ENCODE peak calls at places on chromosomes 11 and 22, in five cellular contexts. One of them, this sample, is unnamed.

GRCh38 chr11:9982127-9982795 is 311.8 kb downstream of the SBF2 start:
- DNase-seq in NCI-H1105 treated with DMSO at 0.1 percent for 48 hours: no peak
- DNase-seq in body of pancreas: no peak
- DNase-seq in midbrain: no peak
- DNase-seq in GM04503: peak
- DNase-seq in this sample: no peak

GRCh38 chr11:10307411-10308207 is 2.7 kb downstream of the ADM start:
- DNase-seq in NCI-H1105 treated with DMSO at 0.1 percent for 48 hours: peak
- DNase-seq in body of pancreas: peak
- DNase-seq in midbrain: peak
- DNase-seq in GM04503: no peak
- DNase-seq in this sample: peak

GRCh38 chr11:69292221-69292648 is 1.7 kb upstream of the MYEOV start:
- DNase-seq in NCI-H1105 treated with DMSO at 0.1 percent for 48 hours: no peak
- DNase-seq in body of pancreas: peak
- DNase-seq in midbrain: no peak
- DNase-seq in GM04503: no peak
- DNase-seq in this sample: peak

GRCh38 chr11:92528051-92528450 is 303.4 kb downstream of the FAT3 start:
- DNase-seq in NCI-H1105 treated with DMSO at 0.1 percent for 48 hours: no peak
- DNase-seq in body of pancreas: no peak
- DNase-seq in midbrain: no peak
- DNase-seq in GM04503: peak
- DNase-seq in this sample: peak

GRCh38 chr22:49347376-49347775 is 480.3 kb downstream of the BRD1 start:
- DNase-seq in NCI-H1105 treated with DMSO at 0.1 percent for 48 hours: no peak
- DNase-seq in body of pancreas: no peak
- DNase-seq in midbrain: no peak
- DNase-seq in GM04503: no peak
- DNase-seq in this sample: no peak

GRCh38 chr11:9735236-9735635 is 71.4 kb downstream of the SWAP70 start:
- DNase-seq in NCI-H1105 treated with DMSO at 0.1 percent for 48 hours: no peak
- DNase-seq in body of pancreas: no peak
- DNase-seq in midbrain: no peak
- DNase-seq in GM04503: no peak
- DNase-seq in this sample: no peak

GRCh38 chr11:89452780-89453179 is 38.4 kb downstream of the NOX4 start:
- DNase-seq in NCI-H1105 treated with DMSO at 0.1 percent for 48 hours: no peak
- DNase-seq in body of pancreas: no peak
- DNase-seq in midbrain: no peak
- DNase-seq in GM04503: no peak
- DNase-seq in this sample: no peak

GRCh38 chr11:91804057-91804456 is 420.6 kb upstream of the FAT3 start:
- DNase-seq in NCI-H1105 treated with DMSO at 0.1 percent for 48 hours: no peak
- DNase-seq in body of pancreas: no peak
- DNase-seq in midbrain: no peak
- DNase-seq in GM04503: no peak
- DNase-seq in this sample: peak

GRCh38 chr22:44369241-44369652 is 56.5 kb upstream of the SHISAL1 start:
- DNase-seq in NCI-H1105 treated with DMSO at 0.1 percent for 48 hours: no peak
- DNase-seq in body of pancreas: no peak
- DNase-seq in midbrain: no peak
- DNase-seq in GM04503: no peak
- DNase-seq in this sample: no peak

GRCh38 chr11:85947431-85948272 is 92.5 kb downstream of the CCDC83 start:
- DNase-seq in NCI-H1105 treated with DMSO at 0.1 percent for 48 hours: no peak
- DNase-seq in body of pancreas: no peak
- DNase-seq in midbrain: peak
- DNase-seq in GM04503: peak
- DNase-seq in this sample: peak

GRCh38 chr11:86676533-86677154 is 4.2 kb upstream of the ME3 start:
- DNase-seq in NCI-H1105 treated with DMSO at 0.1 percent for 48 hours: no peak
- DNase-seq in body of pancreas: no peak
- DNase-seq in midbrain: no peak
- DNase-seq in GM04503: no peak
- DNase-seq in this sample: peak

GRCh38 chr11:70542406-70542805 is 144.1 kb downstream of the CTTN start:
- DNase-seq in NCI-H1105 treated with DMSO at 0.1 percent for 48 hours: no peak
- DNase-seq in body of pancreas: no peak
- DNase-seq in midbrain: no peak
- DNase-seq in GM04503: no peak
- DNase-seq in this sample: no peak

GRCh38 chr11:78825531-78825930 is 250.9 kb upstream of the NARS2 start:
- DNase-seq in NCI-H1105 treated with DMSO at 0.1 percent for 48 hours: no peak
- DNase-seq in body of pancreas: no peak
- DNase-seq in midbrain: no peak
- DNase-seq in GM04503: no peak
- DNase-seq in this sample: no peak

GRCh38 chr11:120810251-120810650 is 213.7 kb upstream of the TBCEL start:
- DNase-seq in NCI-H1105 treated with DMSO at 0.1 percent for 48 hours: no peak
- DNase-seq in body of pancreas: no peak
- DNase-seq in midbrain: no peak
- DNase-seq in GM04503: no peak
- DNase-seq in this sample: peak

GRCh38 chr22:40177738-40178416 is at the start of gene TNRC6B:
- DNase-seq in NCI-H1105 treated with DMSO at 0.1 percent for 48 hours: peak
- DNase-seq in body of pancreas: peak
- DNase-seq in midbrain: peak
- DNase-seq in GM04503: peak
- DNase-seq in this sample: peak

GRCh38 chr11:131504199-131504949 is 134.0 kb downstream of the NTM start:
- DNase-seq in NCI-H1105 treated with DMSO at 0.1 percent for 48 hours: peak
- DNase-seq in body of pancreas: no peak
- DNase-seq in midbrain: peak
- DNase-seq in GM04503: no peak
- DNase-seq in this sample: no peak

GRCh38 chr11:116778556-116778955 is 5.8 kb upstream of the BUD13 start:
- DNase-seq in NCI-H1105 treated with DMSO at 0.1 percent for 48 hours: no peak
- DNase-seq in body of pancreas: no peak
- DNase-seq in midbrain: no peak
- DNase-seq in GM04503: no peak
- DNase-seq in this sample: peak

GRCh38 chr11:71341173-71341572 is 88.8 kb upstream of the SHANK2 start:
- DNase-seq in NCI-H1105 treated with DMSO at 0.1 percent for 48 hours: no peak
- DNase-seq in body of pancreas: no peak
- DNase-seq in midbrain: no peak
- DNase-seq in GM04503: no peak
- DNase-seq in this sample: no peak

GRCh38 chr11:57649826-57650738 is at the start of gene YPEL4:
- DNase-seq in NCI-H1105 treated with DMSO at 0.1 percent for 48 hours: peak
- DNase-seq in body of pancreas: no peak
- DNase-seq in midbrain: peak
- DNase-seq in GM04503: no peak
- DNase-seq in this sample: peak

GRCh38 chr11:86047275-86047991 is 21.5 kb downstream of the PICALM start:
- DNase-seq in NCI-H1105 treated with DMSO at 0.1 percent for 48 hours: no peak
- DNase-seq in body of pancreas: no peak
- DNase-seq in midbrain: no peak
- DNase-seq in GM04503: peak
- DNase-seq in this sample: peak

GRCh38 chr11:68905421-68906360 is 2.0 kb downstream of the IGHMBP2 start:
- DNase-seq in NCI-H1105 treated with DMSO at 0.1 percent for 48 hours: no peak
- DNase-seq in body of pancreas: no peak
- DNase-seq in midbrain: no peak
- DNase-seq in GM04503: no peak
- DNase-seq in this sample: no peak

GRCh38 chr11:57205046-57205671 is 23.4 kb downstream of the LRRC55 start:
- DNase-seq in NCI-H1105 treated with DMSO at 0.1 percent for 48 hours: no peak
- DNase-seq in body of pancreas: no peak
- DNase-seq in midbrain: peak
- DNase-seq in GM04503: peak
- DNase-seq in this sample: peak

GRCh38 chr22:26590525-26590858 is 560 bp upstream of the TPST2 start:
- DNase-seq in NCI-H1105 treated with DMSO at 0.1 percent for 48 hours: no peak
- DNase-seq in body of pancreas: no peak
- DNase-seq in midbrain: no peak
- DNase-seq in GM04503: no peak
- DNase-seq in this sample: peak

GRCh38 chr11:68839953-68840641 is 1.6 kb downstream of the CPT1A start:
- DNase-seq in NCI-H1105 treated with DMSO at 0.1 percent for 48 hours: peak
- DNase-seq in body of pancreas: no peak
- DNase-seq in midbrain: no peak
- DNase-seq in GM04503: no peak
- DNase-seq in this sample: peak

GRCh38 chr11:109401532-109401931 is 20.5 kb upstream of the C11orf87 start:
- DNase-seq in NCI-H1105 treated with DMSO at 0.1 percent for 48 hours: no peak
- DNase-seq in body of pancreas: no peak
- DNase-seq in midbrain: no peak
- DNase-seq in GM04503: peak
- DNase-seq in this sample: no peak

GRCh38 chr11:57299150-57299737 is 25.5 kb downstream of the TNKS1BP1 start:
- DNase-seq in NCI-H1105 treated with DMSO at 0.1 percent for 48 hours: no peak
- DNase-seq in body of pancreas: no peak
- DNase-seq in midbrain: no peak
- DNase-seq in GM04503: no peak
- DNase-seq in this sample: no peak

GRCh38 chr11:79413258-79413657 is 27.6 kb downstream of the TENM4 start:
- DNase-seq in NCI-H1105 treated with DMSO at 0.1 percent for 48 hours: peak
- DNase-seq in body of pancreas: peak
- DNase-seq in midbrain: peak
- DNase-seq in GM04503: peak
- DNase-seq in this sample: peak

GRCh38 chr11:128095459-128096096 is 491.8 kb downstream of the ETS1 start:
- DNase-seq in NCI-H1105 treated with DMSO at 0.1 percent for 48 hours: no peak
- DNase-seq in body of pancreas: no peak
- DNase-seq in midbrain: no peak
- DNase-seq in GM04503: peak
- DNase-seq in this sample: peak

GRCh38 chr11:84522331-84522730 is 1104.8 kb downstream of the DLG2 start:
- DNase-seq in NCI-H1105 treated with DMSO at 0.1 percent for 48 hours: no peak
- DNase-seq in body of pancreas: no peak
- DNase-seq in midbrain: no peak
- DNase-seq in GM04503: no peak
- DNase-seq in this sample: peak

GRCh38 chr22:44217346-44217745 is 36.6 kb downstream of the PARVG start:
- DNase-seq in NCI-H1105 treated with DMSO at 0.1 percent for 48 hours: no peak
- DNase-seq in body of pancreas: no peak
- DNase-seq in midbrain: no peak
- DNase-seq in GM04503: no peak
- DNase-seq in this sample: no peak

GRCh38 chr11:10659339-10660216 is 34.0 kb downstream of the IRAG1 start:
- DNase-seq in NCI-H1105 treated with DMSO at 0.1 percent for 48 hours: no peak
- DNase-seq in body of pancreas: no peak
- DNase-seq in midbrain: no peak
- DNase-seq in GM04503: peak
- DNase-seq in this sample: peak

GRCh38 chr11:29318134-29318845 is 698.5 kb downstream of the KCNA4 start:
- DNase-seq in NCI-H1105 treated with DMSO at 0.1 percent for 48 hours: no peak
- DNase-seq in body of pancreas: no peak
- DNase-seq in midbrain: no peak
- DNase-seq in GM04503: peak
- DNase-seq in this sample: peak

GRCh38 chr11:27227744-27228143 is 135.3 kb downstream of the CCDC34 start:
- DNase-seq in NCI-H1105 treated with DMSO at 0.1 percent for 48 hours: peak
- DNase-seq in body of pancreas: no peak
- DNase-seq in midbrain: no peak
- DNase-seq in GM04503: no peak
- DNase-seq in this sample: no peak

GRCh38 chr11:66878554-66878953 is 21.7 kb downstream of the LRFN4 start:
- DNase-seq in NCI-H1105 treated with DMSO at 0.1 percent for 48 hours: no peak
- DNase-seq in body of pancreas: no peak
- DNase-seq in midbrain: no peak
- DNase-seq in GM04503: no peak
- DNase-seq in this sample: no peak

GRCh38 chr11:1632053-1632714 is 2.6 kb downstream of the KRTAP5-5 start:
- DNase-seq in NCI-H1105 treated with DMSO at 0.1 percent for 48 hours: no peak
- DNase-seq in body of pancreas: peak
- DNase-seq in midbrain: no peak
- DNase-seq in GM04503: no peak
- DNase-seq in this sample: no peak

GRCh38 chr11:125494987-125495725 is 909 bp downstream of the FEZ1 start:
- DNase-seq in NCI-H1105 treated with DMSO at 0.1 percent for 48 hours: no peak
- DNase-seq in body of pancreas: peak
- DNase-seq in midbrain: peak
- DNase-seq in GM04503: no peak
- DNase-seq in this sample: peak